ENCODE peak calls at places on chromosomes 2 and 18, in seven cellular contexts. B is GM20000, S is AG04450, J is MCF 10A, G is tibial nerve, D is lower leg skin, Q is B cell. V is an unnamed sample.

GRCh38 chr2:190664240-190664639 is 15.4 kb downstream of the NAB1 start:
- DNase-seq in S (no peak), J (no peak), D (no peak), B (no peak), G (no peak), Q (no peak), V (no peak)

GRCh38 chr2:62687644-62688043 is 17.9 kb upstream of the EHBP1 start:
- DNase-seq in S (no peak), G (no peak), D (no peak), B (no peak), Q (no peak), J (no peak), V (no peak)

GRCh38 chr2:55620123-55620779 is 2.8 kb upstream of the PPP4R3B start:
- DNase-seq in S (no peak), D (no peak), B (no peak), J (peak), Q (no peak), G (no peak), V (no peak)

GRCh38 chr18:79749251-79750191 is 48.2 kb upstream of the KCNG2 start:
- DNase-seq in J (no peak), G (no peak), D (no peak), Q (no peak), B (no peak), S (no peak), V (no peak)

GRCh38 chr2:183267148-183267827 is 143.0 kb downstream of the NUP35 start:
- DNase-seq in D (no peak), J (no peak), G (no peak), S (no peak), Q (no peak), B (no peak), V (no peak)

GRCh38 chr2:44964704-44965343 is 23.3 kb downstream of the SIX3 start:
- DNase-seq in B (no peak), G (no peak), D (no peak), J (no peak), S (no peak), Q (no peak), V (no peak)

GRCh38 chr18:3806656-3807055 is 356.7 kb downstream of the TGIF1 start:
- DNase-seq in B (no peak), S (no peak), G (no peak), J (no peak), D (no peak), Q (no peak), V (no peak)

GRCh38 chr2:20146401-20146800 is 78.5 kb downstream of the SDC1 start:
- DNase-seq in G (no peak), Q (no peak), B (no peak), D (no peak), S (no peak), J (no peak), V (no peak)

GRCh38 chr2:18436408-18437077 is 123.9 kb downstream of the RDH14 start:
- DNase-seq in B (no peak), D (no peak), G (no peak), S (peak), Q (no peak), J (no peak), V (no peak)

GRCh38 chr2:109028738-109029443 is 39.9 kb upstream of the EDAR start:
- DNase-seq in Q (no peak), S (no peak), B (no peak), D (no peak), G (no peak), J (no peak), V (no peak)

GRCh38 chr2:72689579-72690170 is 136.2 kb downstream of the EXOC6B start:
- DNase-seq in G (no peak), B (no peak), S (no peak), J (no peak), D (no peak), Q (no peak), V (no peak)

GRCh38 chr2:119197529-119198266 is 25.9 kb upstream of the STEAP3 start:
- DNase-seq in S (no peak), Q (no peak), D (no peak), J (no peak), B (no peak), G (no peak), V (no peak)

GRCh38 chr2:191321861-191322662 is 76.9 kb downstream of the MYO1B start:
- DNase-seq in J (peak), G (no peak), B (no peak), D (no peak), Q (peak), S (no peak), V (no peak)

GRCh38 chr18:703660-704018 is 8.8 kb downstream of the ENOSF1 start:
- DNase-seq in J (peak), B (no peak), Q (no peak), G (no peak), D (no peak), S (no peak), V (no peak)
- TF ChIP-seq CTCF in J (no peak), B (no peak), Q (no peak), G (no peak), D (no peak), S (no peak), V (no peak)

GRCh38 chr2:158666969-158667368 is 128.1 kb upstream of the DAPL1 start:
- DNase-seq in G (no peak), D (no peak), S (no peak), Q (no peak), J (no peak), B (no peak), V (no peak)
- TF ChIP-seq CTCF in G (no peak), D (no peak), S (no peak), Q (no peak), J (no peak), B (no peak), V (no peak)

DNA sequence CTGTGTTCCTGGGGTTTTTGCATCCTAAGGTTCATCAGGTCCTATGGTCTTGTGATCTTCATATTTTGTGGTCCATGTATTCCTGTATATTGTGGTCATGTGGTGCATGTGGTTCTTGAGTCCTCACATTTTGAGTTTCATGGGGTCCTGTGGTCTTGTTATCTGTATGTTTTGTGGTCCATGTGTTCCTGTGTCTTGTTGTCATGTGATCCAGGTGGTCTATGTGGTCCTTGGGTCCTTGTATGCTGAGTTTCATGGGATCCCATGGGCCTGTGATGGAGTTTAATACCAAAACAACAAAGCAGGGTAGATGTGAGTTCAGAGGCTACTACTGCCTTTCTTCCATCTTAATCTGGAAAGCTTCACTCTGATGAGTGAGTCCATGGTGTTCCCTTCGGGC is 166.4 kb downstream of the TMEM18 start:
- DNase-seq in B (no peak), Q (no peak), S (no peak), G (no peak), J (no peak), D (no peak), V (no peak)
- TF ChIP-seq CTCF in B (no peak), Q (no peak), S (no peak), G (no peak), J (no peak), D (no peak), V (no peak)

GRCh38 chr2:37876227-37876626 is 48.9 kb upstream of the RMDN2 start:
- DNase-seq in Q (no peak), G (no peak), J (no peak), S (no peak), B (no peak), D (no peak), V (no peak)

GRCh38 chr2:37873229-37873628 is 51.9 kb upstream of the RMDN2 start:
- DNase-seq in S (no peak), J (no peak), D (no peak), Q (no peak), B (no peak), G (no peak), V (no peak)

GRCh38 chr2:37875332-37875976 is 49.6 kb upstream of the RMDN2 start:
- DNase-seq in J (no peak), Q (no peak), S (no peak), B (no peak), D (no peak), G (no peak), V (no peak)

GRCh38 chr2:37873749-37874330 is 51.2 kb upstream of the RMDN2 start:
- DNase-seq in B (no peak), D (no peak), S (no peak), J (no peak), G (no peak), Q (no peak), V (no peak)

GRCh38 chr2:37874470-37874869 is 50.6 kb upstream of the RMDN2 start:
- DNase-seq in G (no peak), S (no peak), B (no peak), J (no peak), Q (no peak), D (no peak), V (no peak)
- TF ChIP-seq CTCF in G (no peak), S (no peak), B (no peak), J (no peak), Q (no peak), D (no peak), V (no peak)

DNA sequence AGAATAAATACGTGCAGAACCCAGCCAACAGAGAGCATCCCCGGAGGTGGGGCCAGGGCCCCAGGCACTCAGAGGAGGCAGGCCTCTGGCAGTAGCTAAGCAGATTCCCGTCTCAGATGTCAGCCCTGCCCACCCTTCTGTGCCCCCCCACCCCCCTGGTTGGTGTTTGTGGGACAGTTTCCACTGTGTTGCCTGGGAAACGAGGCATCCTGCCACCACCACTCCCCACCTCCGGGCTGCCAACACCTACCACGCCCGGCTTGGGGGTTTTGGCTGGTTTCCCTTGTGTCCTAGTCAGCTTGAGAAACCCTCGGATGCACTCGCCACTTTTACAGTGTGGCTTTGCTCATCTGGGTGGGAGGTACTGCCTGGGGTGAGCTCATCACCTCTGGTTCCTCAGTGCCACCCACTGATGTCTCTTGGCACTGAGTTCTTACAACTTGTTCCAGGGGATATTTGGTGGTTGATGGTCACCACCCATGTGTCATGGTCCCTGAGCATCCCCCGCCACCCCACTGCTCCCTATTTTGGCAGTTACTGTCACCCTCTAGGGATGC is 72.4 kb upstream of the YWHAQ start:
- DNase-seq in G (peak), J (peak), B (no peak), D (peak), S (peak), Q (no peak), V (no peak)
- TF ChIP-seq CTCF in G (no peak), J (no peak), B (no peak), D (no peak), S (no peak), Q (no peak), V (no peak)

GRCh38 chr18:42474577-42474976 is 519.5 kb downstream of the PIK3C3 start:
- DNase-seq in J (no peak), Q (no peak), B (no peak), S (no peak), G (no peak), D (no peak), V (no peak)

GRCh38 chr18:42473611-42474010 is 518.6 kb downstream of the PIK3C3 start:
- DNase-seq in D (no peak), S (no peak), B (no peak), J (no peak), G (no peak), Q (no peak), V (no peak)

GRCh38 chr18:42477261-42477660 is 522.2 kb downstream of the PIK3C3 start:
- DNase-seq in J (no peak), D (no peak), Q (no peak), S (no peak), B (no peak), G (no peak), V (no peak)

DNA sequence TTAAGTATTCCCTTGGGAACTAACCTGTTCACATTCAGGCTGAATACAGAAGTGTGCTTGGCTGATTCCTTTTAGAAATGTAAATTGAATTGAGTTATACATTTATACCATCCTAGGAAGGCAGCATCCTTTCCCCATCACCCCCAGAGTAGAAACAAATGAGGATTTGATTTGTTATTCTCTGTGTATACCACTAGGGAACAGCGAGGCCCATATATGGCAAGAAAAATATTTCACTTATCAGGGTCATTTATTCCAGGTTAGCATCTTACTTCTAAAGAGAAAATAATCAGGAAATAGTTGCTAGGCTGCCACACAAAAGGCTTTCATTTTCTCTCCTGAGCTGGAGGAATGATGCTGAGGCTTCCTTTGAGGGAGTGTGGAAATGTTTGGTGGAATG is 516.9 kb downstream of the PIK3C3 start:
- DNase-seq in B (no peak), J (no peak), S (no peak), G (no peak), Q (no peak), D (no peak), V (no peak)
- TF ChIP-seq CTCF in B (no peak), J (no peak), S (no peak), G (no peak), Q (no peak), D (no peak), V (no peak)

GRCh38 chr2:64770781-64771334 is 117.1 kb upstream of the SERTAD2 start:
- DNase-seq in Q (no peak), S (peak), D (peak), J (peak), G (no peak), B (no peak), V (no peak)
- TF ChIP-seq CTCF in Q (no peak), S (peak), D (no peak), J (no peak), G (no peak), B (no peak), V (no peak)

DNA sequence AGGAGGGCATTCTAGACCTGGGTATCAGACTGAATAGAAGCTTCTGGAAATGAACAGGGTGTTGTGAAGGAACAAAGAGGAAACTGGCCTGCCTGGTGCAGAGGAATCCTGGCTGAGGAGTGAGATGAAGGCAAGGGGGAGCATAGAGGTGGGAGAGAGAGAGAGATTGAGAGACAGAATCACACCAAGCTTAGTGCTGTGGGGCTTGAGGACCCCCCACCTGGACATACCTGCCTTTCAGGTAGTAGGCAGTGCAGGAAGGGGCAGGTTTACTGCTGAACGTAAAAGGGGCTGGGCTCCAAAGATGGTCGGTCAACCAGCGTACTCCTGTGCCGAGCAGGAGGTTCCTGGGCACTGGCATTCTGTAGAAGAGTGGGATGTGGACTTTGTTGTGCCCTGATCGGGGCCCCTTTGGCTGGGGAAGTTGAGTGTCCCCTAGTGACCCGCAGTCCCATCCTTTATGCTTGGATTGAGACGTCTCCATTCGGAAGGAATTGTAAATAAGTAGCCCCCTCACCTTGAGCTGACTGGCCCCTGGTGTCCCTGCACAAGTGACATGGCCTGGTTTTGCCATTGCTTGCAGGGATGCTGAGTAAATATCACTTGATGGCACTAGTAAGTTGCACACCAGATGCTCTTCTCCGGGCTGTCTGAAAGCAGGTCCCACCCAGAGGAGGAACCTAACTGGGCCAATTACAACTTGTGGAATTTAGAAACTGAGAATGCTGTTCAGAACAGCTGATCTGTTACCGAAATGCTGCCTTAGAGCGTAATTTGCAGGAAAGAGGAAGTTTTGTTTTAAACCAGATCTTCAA is 1.4 kb downstream of the UBE2F start:
- DNase-seq in B (peak), G (no peak), D (peak), J (peak), S (peak), Q (peak), V (peak)
- TF ChIP-seq CTCF in B (no peak), G (no peak), D (no peak), J (no peak), S (no peak), Q (peak), V (peak)

GRCh38 chr2:165420231-165420630 is 49.3 kb upstream of the CSRNP3 start:
- DNase-seq in G (no peak), D (no peak), S (no peak), B (no peak), J (no peak), Q (no peak), V (no peak)

GRCh38 chr2:165414187-165414586 is 55.3 kb upstream of the CSRNP3 start:
- DNase-seq in J (no peak), Q (no peak), D (no peak), G (no peak), S (no peak), B (no peak), V (no peak)

GRCh38 chr2:165417009-165417408 is 52.5 kb upstream of the CSRNP3 start:
- DNase-seq in Q (no peak), D (no peak), B (no peak), J (no peak), G (no peak), S (no peak), V (no peak)
- TF ChIP-seq CTCF in Q (no peak), D (no peak), B (no peak), J (no peak), G (no peak), S (no peak), V (no peak)

DNA sequence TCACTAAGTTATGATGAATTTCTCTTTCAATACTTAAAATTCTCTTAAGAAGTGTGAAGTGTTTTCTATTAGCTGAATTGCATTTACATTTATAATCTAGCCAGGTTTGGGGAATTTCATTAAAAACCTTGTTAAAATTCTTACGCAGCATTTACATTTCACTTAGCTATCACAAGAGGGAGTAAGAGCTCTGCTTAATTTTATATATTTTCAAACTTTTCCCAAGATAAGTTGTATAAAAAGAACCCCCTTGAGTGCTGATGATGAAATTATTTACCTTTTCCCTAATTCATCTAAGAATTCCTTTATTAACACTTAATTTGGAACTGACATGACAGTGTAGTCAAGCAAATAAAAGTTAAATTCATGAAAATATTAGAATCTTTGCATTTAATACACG is 54.2 kb upstream of the ZSWIM2 start:
- DNase-seq in J (peak), G (no peak), S (no peak), B (no peak), D (no peak), Q (no peak), V (no peak)
- TF ChIP-seq CTCF in J (peak), G (no peak), S (peak), B (no peak), D (no peak), Q (no peak), V (no peak)